ENCODE peak calls at places on chromosomes 5 and 9, in ten cellular contexts. One of them, this sample, is unnamed.

GRCh38 chr5:134003957-134004625 is 684 bp downstream of the VDAC1 start:
- DNase-seq in transverse colon: peak; percentile 60
- DNase-seq in stomach: peak; percentile 61
- DNase-seq in GM12878: no peak
- DNase-seq in prostate gland: peak; percentile 33
- DNase-seq in sigmoid colon: peak; percentile 82
- DNase-seq in GM12892: peak; percentile 68
- DNase-seq in K562: peak; percentile 69
- DNase-seq in vagina: no peak
- DNase-seq in upper lobe of left lung: peak; percentile 53
- DNase-seq in this sample: peak; percentile 53

GRCh38 chr5:89471115-89471514 is 588.1 kb upstream of the MEF2C start:
- DNase-seq in transverse colon: no peak
- DNase-seq in stomach: no peak
- DNase-seq in GM12878: no peak
- DNase-seq in prostate gland: no peak
- DNase-seq in sigmoid colon: no peak
- DNase-seq in GM12892: no peak
- DNase-seq in K562: no peak
- DNase-seq in vagina: no peak
- DNase-seq in upper lobe of left lung: no peak
- DNase-seq in this sample: no peak

GRCh38 chr9:14846871-14847311 is 63.3 kb downstream of the FREM1 start:
- DNase-seq in transverse colon: peak; percentile 56
- DNase-seq in stomach: peak; percentile 32
- DNase-seq in GM12878: no peak
- DNase-seq in prostate gland: peak; percentile 8
- DNase-seq in sigmoid colon: peak; percentile 68
- DNase-seq in GM12892: peak; percentile 37
- DNase-seq in K562: peak; percentile 70
- DNase-seq in vagina: no peak
- DNase-seq in upper lobe of left lung: peak; percentile 29
- DNase-seq in this sample: peak; percentile 50

GRCh38 chr9:95629585-95629984 is 112.8 kb upstream of the PTCH1 start:
- DNase-seq in transverse colon: no peak
- DNase-seq in stomach: no peak
- DNase-seq in GM12878: no peak
- DNase-seq in prostate gland: no peak
- DNase-seq in sigmoid colon: no peak
- DNase-seq in GM12892: no peak
- DNase-seq in K562: no peak
- DNase-seq in vagina: no peak
- DNase-seq in upper lobe of left lung: no peak
- DNase-seq in this sample: no peak

GRCh38 chr5:135193213-135194125 is 159.4 kb upstream of the PITX1 start:
- DNase-seq in transverse colon: no peak
- DNase-seq in stomach: no peak
- DNase-seq in GM12878: no peak
- DNase-seq in prostate gland: no peak
- DNase-seq in sigmoid colon: peak; percentile 28
- DNase-seq in GM12892: no peak
- DNase-seq in K562: peak; percentile 73
- DNase-seq in vagina: no peak
- DNase-seq in upper lobe of left lung: no peak
- DNase-seq in this sample: no peak

GRCh38 chr5:17305964-17306725 is 88.7 kb downstream of the BASP1 start:
- DNase-seq in transverse colon: peak; percentile 51
- DNase-seq in stomach: peak; percentile 70
- DNase-seq in GM12878: no peak
- DNase-seq in prostate gland: peak; percentile 92
- DNase-seq in sigmoid colon: no peak
- DNase-seq in GM12892: no peak
- DNase-seq in K562: no peak
- DNase-seq in vagina: no peak
- DNase-seq in upper lobe of left lung: peak; percentile 72
- DNase-seq in this sample: no peak

GRCh38 chr5:998975-999501 is 9.6 kb upstream of the NKD2 start:
- DNase-seq in transverse colon: peak; percentile 11
- DNase-seq in stomach: peak; percentile 27
- DNase-seq in GM12878: no peak
- DNase-seq in prostate gland: no peak
- DNase-seq in sigmoid colon: peak; percentile 74
- DNase-seq in GM12892: no peak
- DNase-seq in K562: no peak
- DNase-seq in vagina: no peak
- DNase-seq in upper lobe of left lung: peak; percentile 23
- DNase-seq in this sample: no peak

GRCh38 chr9:88476491-88477271 is 58.3 kb upstream of the NXNL2 start:
- DNase-seq in transverse colon: no peak
- DNase-seq in stomach: no peak
- DNase-seq in GM12878: peak; percentile 3
- DNase-seq in prostate gland: no peak
- DNase-seq in sigmoid colon: no peak
- DNase-seq in GM12892: no peak
- DNase-seq in K562: no peak
- DNase-seq in vagina: no peak
- DNase-seq in upper lobe of left lung: no peak
- DNase-seq in this sample: no peak

GRCh38 chr5:94849821-94850736 is 231.6 kb downstream of the SLF1 start:
- DNase-seq in transverse colon: no peak
- DNase-seq in stomach: no peak
- DNase-seq in GM12878: peak; percentile 16
- DNase-seq in prostate gland: no peak
- DNase-seq in sigmoid colon: no peak
- DNase-seq in GM12892: no peak
- DNase-seq in K562: peak; percentile 47
- DNase-seq in vagina: no peak
- DNase-seq in upper lobe of left lung: no peak
- DNase-seq in this sample: peak; percentile 7

GRCh38 chr5:177429248-177430045 is 3.0 kb downstream of the GRK6 start:
- DNase-seq in transverse colon: peak; percentile 82
- DNase-seq in stomach: peak; percentile 60
- DNase-seq in GM12878: peak; percentile 72
- DNase-seq in prostate gland: no peak
- DNase-seq in sigmoid colon: peak; percentile 86
- DNase-seq in GM12892: no peak
- DNase-seq in K562: peak; percentile 72
- DNase-seq in vagina: no peak
- DNase-seq in upper lobe of left lung: peak; percentile 88
- DNase-seq in this sample: no peak

GRCh38 chr9:136232964-136233363 is 12.6 kb downstream of the QSOX2 start:
- DNase-seq in transverse colon: no peak
- DNase-seq in stomach: no peak
- DNase-seq in GM12878: no peak
- DNase-seq in prostate gland: no peak
- DNase-seq in sigmoid colon: no peak
- DNase-seq in GM12892: no peak
- DNase-seq in K562: no peak
- DNase-seq in vagina: no peak
- DNase-seq in upper lobe of left lung: no peak
- DNase-seq in this sample: no peak

GRCh38 chr5:181099453-181100086 is 31.4 kb downstream of the OR2V1 start:
- DNase-seq in transverse colon: no peak
- DNase-seq in stomach: no peak
- DNase-seq in GM12878: no peak
- DNase-seq in prostate gland: no peak
- DNase-seq in sigmoid colon: no peak
- DNase-seq in GM12892: no peak
- DNase-seq in K562: peak; percentile 38
- DNase-seq in vagina: no peak
- DNase-seq in upper lobe of left lung: no peak
- DNase-seq in this sample: no peak

GRCh38 chr9:69898714-69899209 is 78.1 kb downstream of the CFAP95 start:
- DNase-seq in transverse colon: no peak
- DNase-seq in stomach: no peak
- DNase-seq in GM12878: no peak
- DNase-seq in prostate gland: no peak
- DNase-seq in sigmoid colon: no peak
- DNase-seq in GM12892: no peak
- DNase-seq in K562: no peak
- DNase-seq in vagina: no peak
- DNase-seq in upper lobe of left lung: no peak
- DNase-seq in this sample: no peak

GRCh38 chr9:132071847-132072507 is 7.7 kb downstream of the MED27 start:
- DNase-seq in transverse colon: no peak
- DNase-seq in stomach: no peak
- DNase-seq in GM12878: no peak
- DNase-seq in prostate gland: no peak
- DNase-seq in sigmoid colon: no peak
- DNase-seq in GM12892: no peak
- DNase-seq in K562: no peak
- DNase-seq in vagina: no peak
- DNase-seq in upper lobe of left lung: no peak
- DNase-seq in this sample: no peak
- TF ChIP-seq POLR2AphosphoS5 in transverse colon: no peak
- TF ChIP-seq POLR2AphosphoS5 in stomach: no peak
- TF ChIP-seq POLR2AphosphoS5 in GM12878: no peak
- TF ChIP-seq POLR2AphosphoS5 in prostate gland: no peak
- TF ChIP-seq POLR2AphosphoS5 in sigmoid colon: no peak
- TF ChIP-seq POLR2AphosphoS5 in GM12892: no peak
- TF ChIP-seq POLR2AphosphoS5 in K562: no peak
- TF ChIP-seq POLR2AphosphoS5 in vagina: no peak
- TF ChIP-seq POLR2AphosphoS5 in upper lobe of left lung: no peak
- TF ChIP-seq POLR2AphosphoS5 in this sample: no peak

GRCh38 chr5:52772668-52773067 is 15.0 kb upstream of the ITGA1 start:
- DNase-seq in transverse colon: no peak
- DNase-seq in stomach: no peak
- DNase-seq in GM12878: no peak
- DNase-seq in prostate gland: no peak
- DNase-seq in sigmoid colon: no peak
- DNase-seq in GM12892: no peak
- DNase-seq in K562: no peak
- DNase-seq in vagina: no peak
- DNase-seq in upper lobe of left lung: no peak
- DNase-seq in this sample: no peak

GRCh38 chr5:52774005-52774410 is 13.7 kb upstream of the ITGA1 start:
- DNase-seq in transverse colon: no peak
- DNase-seq in stomach: no peak
- DNase-seq in GM12878: no peak
- DNase-seq in prostate gland: no peak
- DNase-seq in sigmoid colon: no peak
- DNase-seq in GM12892: no peak
- DNase-seq in K562: no peak
- DNase-seq in vagina: no peak
- DNase-seq in upper lobe of left lung: no peak
- DNase-seq in this sample: no peak

GRCh38 chr5:52776116-52776515 is 11.6 kb upstream of the ITGA1 start:
- DNase-seq in transverse colon: no peak
- DNase-seq in stomach: no peak
- DNase-seq in GM12878: no peak
- DNase-seq in prostate gland: no peak
- DNase-seq in sigmoid colon: no peak
- DNase-seq in GM12892: no peak
- DNase-seq in K562: no peak
- DNase-seq in vagina: no peak
- DNase-seq in upper lobe of left lung: no peak
- DNase-seq in this sample: no peak

GRCh38 chr5:52771343-52772039 is 16.2 kb upstream of the ITGA1 start:
- DNase-seq in transverse colon: no peak
- DNase-seq in stomach: no peak
- DNase-seq in GM12878: no peak
- DNase-seq in prostate gland: no peak
- DNase-seq in sigmoid colon: no peak
- DNase-seq in GM12892: no peak
- DNase-seq in K562: no peak
- DNase-seq in vagina: no peak
- DNase-seq in upper lobe of left lung: no peak
- DNase-seq in this sample: no peak

GRCh38 chr5:52773342-52773741 is 14.4 kb upstream of the ITGA1 start:
- DNase-seq in transverse colon: no peak
- DNase-seq in stomach: no peak
- DNase-seq in GM12878: no peak
- DNase-seq in prostate gland: no peak
- DNase-seq in sigmoid colon: no peak
- DNase-seq in GM12892: no peak
- DNase-seq in K562: no peak
- DNase-seq in vagina: no peak
- DNase-seq in upper lobe of left lung: no peak
- DNase-seq in this sample: no peak
- TF ChIP-seq POLR2AphosphoS5 in transverse colon: no peak
- TF ChIP-seq POLR2AphosphoS5 in stomach: no peak
- TF ChIP-seq POLR2AphosphoS5 in GM12878: no peak
- TF ChIP-seq POLR2AphosphoS5 in prostate gland: no peak
- TF ChIP-seq POLR2AphosphoS5 in sigmoid colon: no peak
- TF ChIP-seq POLR2AphosphoS5 in GM12892: no peak
- TF ChIP-seq POLR2AphosphoS5 in K562: no peak
- TF ChIP-seq POLR2AphosphoS5 in vagina: peak; percentile 27
- TF ChIP-seq POLR2AphosphoS5 in upper lobe of left lung: peak; percentile 27
- TF ChIP-seq POLR2AphosphoS5 in this sample: no peak

GRCh38 chr5:23014251-23014650 is 161.1 kb upstream of the CDH12 start:
- DNase-seq in transverse colon: no peak
- DNase-seq in stomach: no peak
- DNase-seq in GM12878: no peak
- DNase-seq in prostate gland: no peak
- DNase-seq in sigmoid colon: no peak
- DNase-seq in GM12892: no peak
- DNase-seq in K562: no peak
- DNase-seq in vagina: no peak
- DNase-seq in upper lobe of left lung: no peak
- DNase-seq in this sample: no peak
- TF ChIP-seq POLR2AphosphoS5 in transverse colon: no peak
- TF ChIP-seq POLR2AphosphoS5 in stomach: no peak
- TF ChIP-seq POLR2AphosphoS5 in GM12878: no peak
- TF ChIP-seq POLR2AphosphoS5 in prostate gland: no peak
- TF ChIP-seq POLR2AphosphoS5 in sigmoid colon: no peak
- TF ChIP-seq POLR2AphosphoS5 in GM12892: no peak
- TF ChIP-seq POLR2AphosphoS5 in K562: no peak
- TF ChIP-seq POLR2AphosphoS5 in vagina: no peak
- TF ChIP-seq POLR2AphosphoS5 in upper lobe of left lung: no peak
- TF ChIP-seq POLR2AphosphoS5 in this sample: no peak

GRCh38 chr5:172641359-172642045 is 439 bp downstream of the NEURL1B start:
- DNase-seq in transverse colon: no peak
- DNase-seq in stomach: no peak
- DNase-seq in GM12878: no peak
- DNase-seq in prostate gland: no peak
- DNase-seq in sigmoid colon: peak; percentile 74
- DNase-seq in GM12892: peak; percentile 41
- DNase-seq in K562: no peak
- DNase-seq in vagina: no peak
- DNase-seq in upper lobe of left lung: no peak
- DNase-seq in this sample: peak; percentile 39

GRCh38 chr5:172642926-172643325 is 1.9 kb downstream of the NEURL1B start:
- DNase-seq in transverse colon: no peak
- DNase-seq in stomach: no peak
- DNase-seq in GM12878: no peak
- DNase-seq in prostate gland: no peak
- DNase-seq in sigmoid colon: no peak
- DNase-seq in GM12892: no peak
- DNase-seq in K562: no peak
- DNase-seq in vagina: no peak
- DNase-seq in upper lobe of left lung: no peak
- DNase-seq in this sample: no peak

GRCh38 chr5:172642046-172642409 is 965 bp downstream of the NEURL1B start:
- DNase-seq in transverse colon: no peak
- DNase-seq in stomach: no peak
- DNase-seq in GM12878: no peak
- DNase-seq in prostate gland: no peak
- DNase-seq in sigmoid colon: no peak
- DNase-seq in GM12892: no peak
- DNase-seq in K562: no peak
- DNase-seq in vagina: no peak
- DNase-seq in upper lobe of left lung: no peak
- DNase-seq in this sample: no peak

GRCh38 chr5:172643392-172643871 is 2.4 kb downstream of the NEURL1B start:
- DNase-seq in transverse colon: no peak
- DNase-seq in stomach: no peak
- DNase-seq in GM12878: no peak
- DNase-seq in prostate gland: peak; percentile 14
- DNase-seq in sigmoid colon: no peak
- DNase-seq in GM12892: no peak
- DNase-seq in K562: no peak
- DNase-seq in vagina: no peak
- DNase-seq in upper lobe of left lung: no peak
- DNase-seq in this sample: no peak

GRCh38 chr5:172642511-172642910 is 1.4 kb downstream of the NEURL1B start:
- DNase-seq in transverse colon: no peak
- DNase-seq in stomach: no peak
- DNase-seq in GM12878: no peak
- DNase-seq in prostate gland: no peak
- DNase-seq in sigmoid colon: no peak
- DNase-seq in GM12892: no peak
- DNase-seq in K562: no peak
- DNase-seq in vagina: no peak
- DNase-seq in upper lobe of left lung: no peak
- DNase-seq in this sample: no peak
- TF ChIP-seq POLR2AphosphoS5 in transverse colon: peak; percentile 6
- TF ChIP-seq POLR2AphosphoS5 in stomach: no peak
- TF ChIP-seq POLR2AphosphoS5 in GM12878: no peak
- TF ChIP-seq POLR2AphosphoS5 in prostate gland: no peak
- TF ChIP-seq POLR2AphosphoS5 in sigmoid colon: peak; percentile 40
- TF ChIP-seq POLR2AphosphoS5 in GM12892: no peak
- TF ChIP-seq POLR2AphosphoS5 in K562: no peak
- TF ChIP-seq POLR2AphosphoS5 in vagina: no peak
- TF ChIP-seq POLR2AphosphoS5 in upper lobe of left lung: no peak
- TF ChIP-seq POLR2AphosphoS5 in this sample: no peak